ENCODE peak calls at places on chromosomes 6 and 20, in seven cellular contexts. K is upper lobe of left lung, I is endothelial cell of umbilical vein, R is HL-60, L is sigmoid colon, Z is GM12878, Y is SK-N-SH. H is an unnamed sample.

GRCh38 chr20:2829376-2829775 is 11.1 kb downstream of the PCED1A start:
- DNase-seq in K (no peak), I (no peak), R (no peak), L (no peak), Z (no peak), Y (no peak), H (no peak)

GRCh38 chr6:165850434-165851019 is 187.5 kb upstream of the PDE10A start:
- DNase-seq in K (peak), I (peak), R (peak), L (peak), Z (no peak), Y (peak), H (peak)

GRCh38 chr6:42050897-42051653 is 751 bp downstream of the TAF8 start:
- DNase-seq in K (no peak), I (no peak), R (no peak), L (peak), Z (no peak), Y (no peak), H (no peak)

GRCh38 chr6:168222261-168222660 is 97.3 kb downstream of the DACT2 start:
- DNase-seq in K (no peak), I (no peak), R (no peak), L (no peak), Z (no peak), Y (no peak), H (no peak)

GRCh38 chr20:57326667-57327455 is 2.7 kb upstream of the SPO11 start:
- DNase-seq in K (no peak), I (no peak), R (no peak), L (no peak), Z (no peak), Y (no peak), H (no peak)

GRCh38 chr20:10922941-10923340 is 249.1 kb upstream of the JAG1 start:
- DNase-seq in K (no peak), I (no peak), R (no peak), L (no peak), Z (no peak), Y (no peak), H (no peak)

GRCh38 chr6:4840169-4840568 is 64.0 kb downstream of the CDYL start:
- DNase-seq in K (no peak), I (no peak), R (no peak), L (no peak), Z (no peak), Y (no peak), H (no peak)

GRCh38 chr6:54935739-54936138 is 89.2 kb downstream of the FAM83B start:
- DNase-seq in K (no peak), I (no peak), R (no peak), L (no peak), Z (no peak), Y (no peak), H (no peak)

GRCh38 chr20:18284805-18285533 is 3.4 kb upstream of the ZNF133 start:
- DNase-seq in K (no peak), I (peak), R (no peak), L (no peak), Z (no peak), Y (no peak), H (no peak)

GRCh38 chr6:35562060-35562459 is 49.4 kb upstream of the TULP1 start:
- DNase-seq in K (no peak), I (no peak), R (no peak), L (no peak), Z (no peak), Y (no peak), H (no peak)

GRCh38 chr20:25045343-25045712 is 12.6 kb downstream of the ACSS1 start:
- DNase-seq in K (no peak), I (no peak), R (no peak), L (peak), Z (no peak), Y (no peak), H (no peak)

GRCh38 chr20:63045991-63046390 is 39.2 kb upstream of the BHLHE23 start:
- DNase-seq in K (no peak), I (no peak), R (no peak), L (no peak), Z (no peak), Y (no peak), H (no peak)

GRCh38 chr20:49579874-49580817 is 12.2 kb upstream of the PTGIS start:
- DNase-seq in K (no peak), I (peak), R (no peak), L (peak), Z (no peak), Y (no peak), H (no peak)

GRCh38 chr6:1385129-1386042 is 4.0 kb upstream of the FOXF2 start:
- DNase-seq in K (no peak), I (no peak), R (no peak), L (no peak), Z (no peak), Y (no peak), H (no peak)

GRCh38 chr6:28393912-28394662 is 5.5 kb downstream of the ZSCAN12 start:
- DNase-seq in K (no peak), I (peak), R (no peak), L (no peak), Z (no peak), Y (peak), H (no peak)

GRCh38 chr6:126145386-126145785 is 159.0 kb downstream of the TRMT11 start:
- DNase-seq in K (no peak), I (no peak), R (no peak), L (no peak), Z (no peak), Y (no peak), H (no peak)

GRCh38 chr6:137724018-137724403 is 143.0 kb upstream of the TNFAIP3 start:
- DNase-seq in K (no peak), I (no peak), R (no peak), L (no peak), Z (no peak), Y (no peak), H (no peak)

DNA sequence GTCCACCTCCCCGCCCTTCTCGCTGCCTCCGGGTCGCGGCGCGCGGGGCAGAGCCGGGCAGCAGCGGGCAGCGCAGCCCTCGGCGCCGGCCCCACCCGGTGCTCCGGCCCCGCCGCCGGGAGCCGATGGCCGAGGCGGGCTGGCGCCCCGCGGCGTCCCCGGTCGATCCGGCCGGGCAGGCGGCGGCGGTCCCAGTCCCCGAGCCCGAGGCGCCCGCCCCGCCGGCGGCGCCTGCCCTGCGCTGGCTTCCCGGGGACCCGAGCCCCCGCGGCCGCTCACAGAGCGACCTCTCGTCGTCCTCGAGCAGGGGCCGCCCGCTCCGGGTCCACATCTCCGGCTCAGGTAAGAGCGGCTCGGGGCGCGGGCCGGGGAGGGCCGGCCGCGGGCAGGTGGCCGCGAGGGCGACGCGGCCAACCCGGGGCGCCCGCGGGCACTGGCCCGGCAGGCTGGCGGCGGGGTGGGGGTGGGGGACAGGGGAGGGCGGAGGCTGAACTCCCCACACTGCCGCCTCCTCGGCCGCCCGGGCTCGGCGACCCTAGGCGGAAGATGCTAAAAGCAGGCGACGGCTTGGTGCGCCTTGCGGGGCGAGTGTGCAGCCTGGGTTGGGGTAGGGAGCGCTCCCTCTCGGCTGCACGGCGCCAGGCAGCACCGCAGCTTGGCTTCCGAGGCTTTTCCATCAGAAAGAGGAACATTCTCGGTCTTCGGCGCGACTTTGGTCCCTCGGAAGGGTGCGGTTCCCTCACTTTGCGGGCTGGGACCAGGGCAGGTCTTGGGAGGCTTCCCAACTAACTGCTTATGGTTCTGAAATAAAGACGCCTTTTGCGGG is 25.6 kb upstream of the FUCA2 start:
- DNase-seq in K (peak), I (peak), R (peak), L (peak), Z (no peak), Y (peak), H (peak)
- TF ChIP-seq POLR2AphosphoS5 in K (no peak), I (no peak), R (no peak), L (no peak), Z (no peak), Y (no peak), H (no peak)

GRCh38 chr6:150267686-150268561 is 100.9 kb upstream of the IYD start:
- DNase-seq in K (no peak), I (no peak), R (no peak), L (no peak), Z (no peak), Y (no peak), H (no peak)
- TF ChIP-seq POLR2AphosphoS5 in K (peak), I (no peak), R (no peak), L (no peak), Z (no peak), Y (no peak), H (no peak)

GRCh38 chr20:58587467-58587866 is 63.6 kb upstream of the STX16 start:
- DNase-seq in K (no peak), I (no peak), R (no peak), L (peak), Z (no peak), Y (no peak), H (no peak)

GRCh38 chr20:58586565-58587093 is 64.5 kb upstream of the STX16 start:
- DNase-seq in K (no peak), I (no peak), R (no peak), L (peak), Z (no peak), Y (no peak), H (no peak)

GRCh38 chr20:58584881-58585752 is 66.0 kb upstream of the STX16 start:
- DNase-seq in K (no peak), I (peak), R (no peak), L (peak), Z (no peak), Y (no peak), H (no peak)

GRCh38 chr20:58584051-58584824 is 66.8 kb upstream of the STX16 start:
- DNase-seq in K (no peak), I (no peak), R (no peak), L (peak), Z (no peak), Y (no peak), H (no peak)

GRCh38 chr20:58585753-58586540 is 65.1 kb upstream of the STX16 start:
- DNase-seq in K (no peak), I (no peak), R (no peak), L (peak), Z (no peak), Y (peak), H (no peak)
- TF ChIP-seq POLR2AphosphoS5 in K (no peak), I (no peak), R (no peak), L (no peak), Z (no peak), Y (no peak), H (no peak)

GRCh38 chr6:70371454-70372105 is 41.7 kb upstream of the FAM135A start:
- DNase-seq in K (no peak), I (peak), R (peak), L (no peak), Z (no peak), Y (peak), H (no peak)
- TF ChIP-seq POLR2AphosphoS5 in K (no peak), I (no peak), R (no peak), L (no peak), Z (no peak), Y (no peak), H (no peak)

GRCh38 chr6:46323312-46323965 is 152.7 kb upstream of the ENPP5 start:
- DNase-seq in K (no peak), I (no peak), R (no peak), L (no peak), Z (no peak), Y (no peak), H (no peak)
- TF ChIP-seq POLR2AphosphoS5 in K (peak), I (no peak), R (no peak), L (peak), Z (no peak), Y (no peak), H (no peak)

GRCh38 chr6:53317861-53318260 is 30.9 kb downstream of the ELOVL5 start:
- DNase-seq in K (no peak), I (no peak), R (no peak), L (no peak), Z (no peak), Y (no peak), H (no peak)
- TF ChIP-seq POLR2AphosphoS5 in K (no peak), I (no peak), R (no peak), L (no peak), Z (no peak), Y (no peak), H (no peak)

GRCh38 chr6:89050155-89050554 is 30.4 kb upstream of the PNRC1 start:
- DNase-seq in K (no peak), I (no peak), R (peak), L (peak), Z (no peak), Y (no peak), H (no peak)
- TF ChIP-seq POLR2AphosphoS5 in K (peak), I (no peak), R (no peak), L (peak), Z (no peak), Y (no peak), H (no peak)

GRCh38 chr20:34522969-34523871 is 7.0 kb downstream of the DYNLRB1 start:
- DNase-seq in K (no peak), I (peak), R (peak), L (no peak), Z (no peak), Y (peak), H (peak)
- TF ChIP-seq POLR2AphosphoS5 in K (no peak), I (peak), R (no peak), L (no peak), Z (no peak), Y (no peak), H (no peak)

DNA sequence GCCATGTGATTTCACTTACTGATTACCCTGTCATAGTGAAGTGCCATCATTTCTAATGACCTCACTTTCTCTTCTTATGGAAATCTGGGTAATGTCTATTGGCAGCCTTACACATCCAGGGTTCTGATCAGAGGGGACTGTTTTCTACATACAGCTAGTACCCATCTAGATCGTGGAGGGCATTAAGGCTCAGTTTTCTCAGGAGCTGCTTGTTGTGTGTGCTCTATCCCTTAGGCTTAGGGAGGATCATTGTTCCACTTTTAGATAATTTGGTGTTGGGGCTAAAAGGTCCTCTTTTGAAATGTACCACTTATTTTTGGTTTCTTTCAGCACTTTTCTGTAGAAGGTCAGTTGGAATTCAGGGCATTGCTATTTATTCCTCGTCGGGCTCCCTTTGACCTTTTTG is 3.8 kb downstream of the HSP90AB1 start:
- DNase-seq in K (no peak), I (no peak), R (no peak), L (no peak), Z (no peak), Y (no peak), H (no peak)
- TF ChIP-seq POLR2AphosphoS5 in K (no peak), I (peak), R (no peak), L (no peak), Z (peak), Y (no peak), H (peak)

H was measured in GM12892.